ENCODE peak calls at places on chromosomes 13 and 19, in six cellular contexts. F, Q, I, R, D and O are unnamed samples.

GRCh38 chr19:3618811-3619630 is 7.6 kb downstream of the CACTIN start:
- DNase-seq in Q (no peak), F (no peak), I (no peak), R (no peak), D (no peak), O (no peak)

GRCh38 chr19:1279782-1280341 is 4.5 kb downstream of the FAM174C start:
- DNase-seq in I (no peak), F (peak), R (peak), D (peak), Q (peak), O (peak)

GRCh38 chr13:66689628-66690027 is 540.5 kb downstream of the PCDH9 start:
- DNase-seq in D (no peak), Q (peak), F (peak), I (no peak), R (peak), O (no peak)

GRCh38 chr13:19596960-19597361 is 35.6 kb upstream of the TPTE2 start:
- DNase-seq in Q (peak), I (no peak), R (no peak), F (peak), D (no peak), O (peak)

GRCh38 chr19:12567951-12568350 is 16.7 kb upstream of the ZNF564 start:
- DNase-seq in D (no peak), F (no peak), I (no peak), R (no peak), Q (no peak), O (no peak)

GRCh38 chr19:56837492-56837891 is 3.0 kb downstream of the PEG3 start:
- DNase-seq in F (no peak), Q (peak), I (no peak), D (peak), R (no peak), O (no peak)

GRCh38 chr19:7376151-7376852 is 27.6 kb downstream of the ARHGEF18 start:
- DNase-seq in I (no peak), Q (peak), F (peak), D (no peak), R (peak), O (no peak)

GRCh38 chr19:39842693-39843435 is 3.3 kb downstream of the FBL start:
- DNase-seq in R (no peak), Q (no peak), I (no peak), F (no peak), D (no peak), O (no peak)

GRCh38 chr19:54388001-54388802 is 23.5 kb upstream of the LAIR1 start:
- DNase-seq in I (no peak), Q (no peak), F (no peak), D (no peak), R (peak), O (no peak)

GRCh38 chr13:30870049-30870884 is 35.8 kb upstream of the MEDAG start:
- DNase-seq in R (peak), F (peak), Q (peak), I (peak), D (peak), O (peak)

GRCh38 chr19:47112166-47112663 is 1.4 kb downstream of the ZC3H4 start:
- DNase-seq in I (no peak), Q (peak), F (peak), R (peak), D (peak), O (peak)

GRCh38 chr13:22486490-22486889 is 694.3 kb upstream of the SGCG start:
- DNase-seq in F (no peak), Q (no peak), I (no peak), R (no peak), D (no peak), O (no peak)

GRCh38 chr19:2762783-2763496 is 20.1 kb downstream of the SGTA start:
- DNase-seq in D (no peak), F (no peak), R (no peak), Q (no peak), I (no peak), O (no peak)

GRCh38 chr13:113582841-113583631 is 1.5 kb upstream of the TFDP1 start:
- DNase-seq in Q (no peak), D (peak), R (no peak), I (peak), F (no peak), O (no peak)

GRCh38 chr19:38665950-38666661 is 18.7 kb downstream of the ACTN4 start:
- DNase-seq in D (peak), R (peak), I (no peak), Q (peak), F (peak), O (no peak)

DNA sequence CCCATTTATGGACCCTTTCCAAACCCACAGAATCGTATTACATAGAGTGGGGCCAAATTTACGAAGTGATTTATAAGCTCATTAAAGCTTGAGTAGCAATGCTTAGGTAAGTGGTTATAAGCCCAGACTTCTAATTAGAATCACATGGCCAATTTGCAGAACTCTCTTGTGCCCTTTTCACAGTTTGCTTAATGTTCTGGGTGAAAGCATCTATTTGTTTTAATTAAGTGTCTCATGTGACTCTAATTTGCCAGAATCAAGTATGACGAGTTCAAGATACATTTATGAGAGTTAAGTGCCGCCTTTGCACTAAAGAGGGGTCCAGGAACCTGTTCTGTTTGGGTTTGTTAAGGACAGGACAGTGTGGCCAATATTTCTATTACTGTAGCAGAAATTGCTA is 46.0 kb upstream of the ZNF681 start:
- DNase-seq in F (no peak), I (no peak), Q (no peak), D (no peak), R (no peak), O (no peak)
- H3K27ac ChIP-seq in F (no peak), I (no peak), Q (no peak), D (no peak), R (no peak), O (no peak)

DNA sequence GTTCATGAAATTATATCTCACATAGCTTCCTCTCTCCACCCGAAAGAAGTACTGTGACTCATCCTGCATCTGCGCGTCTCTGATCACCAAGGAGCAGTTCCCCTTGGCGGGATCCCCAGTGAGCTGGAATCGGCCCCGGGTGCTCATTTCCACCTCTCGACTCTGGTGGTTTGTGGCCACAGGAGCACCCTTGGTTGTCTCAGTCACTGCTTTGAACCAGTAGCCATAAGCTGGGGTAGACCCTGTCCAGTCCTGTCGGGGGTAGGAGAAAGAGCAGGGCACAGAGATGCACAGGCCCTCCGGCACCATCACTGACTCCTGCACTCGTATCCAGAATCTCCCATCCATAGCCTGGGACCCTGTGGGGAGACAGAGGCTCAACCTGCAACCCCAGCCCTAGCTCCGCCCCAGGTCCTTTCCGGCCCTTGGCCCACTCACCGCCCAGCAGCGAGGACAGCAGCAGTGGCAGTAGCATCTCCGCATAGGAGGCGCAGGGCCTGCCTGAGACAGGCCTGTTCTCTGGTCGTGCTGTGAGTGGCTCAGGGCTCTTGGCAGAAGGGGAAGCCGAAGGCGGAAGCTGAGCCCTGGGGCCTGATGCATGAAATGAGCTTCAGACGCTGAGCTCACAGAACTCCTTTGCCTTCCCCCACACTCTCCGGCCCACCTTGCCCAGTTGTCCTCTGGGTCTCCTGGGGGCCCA is at the start of gene SIGLEC10:
- DNase-seq in I (no peak), F (no peak), Q (peak), D (peak), R (peak), O (no peak)
- TF ChIP-seq CTCF in I (no peak), F (no peak), Q (no peak), D (no peak), R (no peak), O (no peak)

GRCh38 chr13:44989071-44989889 is at the start of the genes GPALPP1 and NUFIP1:
- DNase-seq in D (peak), Q (peak), R (peak), F (peak), I (peak), O (peak)

GRCh38 chr13:44989941-44990340 is 603 bp downstream of the GPALPP1 start:
- DNase-seq in R (peak), F (no peak), D (no peak), I (no peak), Q (no peak), O (no peak)
- H3K27ac ChIP-seq in R (peak), F (peak), D (no peak), I (peak), Q (peak), O (peak)

DNA sequence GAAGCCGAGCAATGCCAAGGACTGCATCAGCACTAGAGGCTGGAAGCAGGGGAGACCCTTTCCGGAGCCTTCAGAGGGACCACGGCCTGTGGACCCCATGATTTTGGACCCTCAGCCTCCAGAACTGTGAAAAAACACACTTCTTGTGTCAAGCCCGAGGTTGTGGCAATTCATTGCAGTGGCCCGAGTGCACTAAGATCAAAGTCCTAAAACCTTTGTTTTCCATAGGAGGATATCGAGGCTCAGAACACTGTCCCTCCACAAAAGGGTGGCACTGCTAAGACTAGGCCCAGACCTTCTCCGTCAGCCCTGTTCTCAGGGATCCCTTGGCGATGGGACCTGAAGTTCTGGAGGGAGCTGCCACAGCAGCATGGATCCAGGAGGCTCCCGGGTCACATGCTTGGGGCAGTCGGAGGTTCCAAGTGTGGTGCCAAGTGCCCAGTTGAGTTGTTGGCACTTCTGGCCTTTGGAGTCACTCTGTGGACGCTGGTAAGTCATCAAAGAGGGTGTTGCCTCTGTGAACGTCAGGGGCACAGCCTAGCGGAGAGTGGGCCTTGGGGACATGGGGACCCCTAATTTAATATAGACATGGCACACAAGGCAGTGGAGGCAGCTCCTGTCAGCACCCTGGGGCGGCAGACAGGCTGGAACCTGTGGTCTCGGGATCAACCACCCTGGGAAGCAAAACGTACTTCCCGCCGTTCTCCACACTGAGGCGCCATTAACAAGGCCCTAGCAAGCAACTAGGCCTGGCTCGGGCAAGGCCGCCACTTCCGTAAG is 199.2 kb downstream of the COL4A1 start:
- DNase-seq in Q (no peak), R (peak), D (no peak), I (peak), F (no peak), O (no peak)
- TF ChIP-seq CTCF in Q (peak), R (peak), D (no peak), I (no peak), F (no peak), O (no peak)

GRCh38 chr13:49097374-49097773 is 121.7 kb downstream of the FNDC3A start:
- DNase-seq in R (no peak), F (peak), I (no peak), D (no peak), Q (peak), O (peak)
- H3K27ac ChIP-seq in R (no peak), F (no peak), I (peak), D (peak), Q (peak), O (no peak)

GRCh38 chr19:33767898-33768413 is 28.7 kb upstream of the KCTD15 start:
- DNase-seq in I (no peak), R (peak), F (peak), Q (peak), D (no peak), O (no peak)
- TF ChIP-seq CTCF in I (no peak), R (peak), F (no peak), Q (no peak), D (no peak), O (no peak)

GRCh38 chr13:76014618-76015315 is 378.6 kb downstream of the LMO7 start:
- DNase-seq in I (no peak), Q (peak), F (peak), R (no peak), D (no peak), O (no peak)
- H3K27ac ChIP-seq in I (no peak), Q (peak), F (no peak), R (no peak), D (no peak), O (no peak)